ENCODE peak calls at places on chromosomes 13 and 19, in six cellular contexts. F is GM23248, I is PC-3, D is neural progenitor cell, J is HCT116, C is hepatocyte. S is an unnamed sample.

GRCh38 chr19:51139299-51140018 is 2.6 kb upstream of the SIGLEC7 start:
- DNase-seq in F (no peak), I (no peak), D (no peak), J (no peak), C (no peak), S (no peak)

GRCh38 chr13:48750588-48751383 is 97.1 kb downstream of the CYSLTR2 start:
- DNase-seq in F (peak), I (no peak), D (no peak), J (no peak), C (no peak), S (no peak)

GRCh38 chr19:41376998-41377365 is 649 bp downstream of the TMEM91 start:
- DNase-seq in F (peak), I (no peak), D (no peak), J (no peak), C (no peak), S (no peak)

GRCh38 chr13:101298517-101298916 is 117.8 kb downstream of the NALCN start:
- DNase-seq in F (no peak), I (peak), D (no peak), J (no peak), C (no peak), S (no peak)

GRCh38 chr13:70809588-70809987 is 701.3 kb upstream of the KLHL1 start:
- DNase-seq in F (no peak), I (no peak), D (no peak), J (no peak), C (no peak), S (peak)

GRCh38 chr19:47693489-47693888 is 19.7 kb upstream of the EHD2 start:
- DNase-seq in F (no peak), I (no peak), D (no peak), J (no peak), C (no peak), S (no peak)

GRCh38 chr13:45749026-45749759 is 47.1 kb downstream of the CBY2 start:
- DNase-seq in F (no peak), I (no peak), D (peak), J (no peak), C (no peak), S (no peak)

GRCh38 chr19:29264897-29265296 is 51.9 kb upstream of the UQCRFS1 start:
- DNase-seq in F (no peak), I (no peak), D (no peak), J (no peak), C (no peak), S (no peak)

GRCh38 chr19:8367327-8368001 is 3.5 kb downstream of the ANGPTL4 start:
- DNase-seq in F (peak), I (peak), D (peak), J (no peak), C (peak), S (peak)

GRCh38 chr13:32246468-32246867 is 68.7 kb downstream of the ZAR1L start:
- DNase-seq in F (peak), I (peak), D (peak), J (peak), C (peak), S (peak)

GRCh38 chr19:42108527-42109389 is 23.5 kb downstream of the POU2F2 start:
- DNase-seq in F (peak), I (peak), D (peak), J (peak), C (peak), S (peak)

GRCh38 chr13:30731658-30732390 is 3.5 kb upstream of the ALOX5AP start:
- DNase-seq in F (no peak), I (no peak), D (no peak), J (no peak), C (no peak), S (no peak)

GRCh38 chr13:78201411-78201810 is 282.8 kb upstream of the EDNRB start:
- DNase-seq in F (no peak), I (no peak), D (no peak), J (no peak), C (no peak), S (no peak)

GRCh38 chr19:21358768-21359451 is at the start of gene ZNF738:
- DNase-seq in F (peak), I (peak), D (peak), J (peak), C (peak), S (peak)

GRCh38 chr19:6236310-6237291 is 43.2 kb downstream of the MLLT1 start:
- DNase-seq in F (no peak), I (peak), D (no peak), J (no peak), C (no peak), S (peak)

GRCh38 chr13:91592050-91593014 is 193.9 kb downstream of the GPC5 start:
- DNase-seq in F (no peak), I (peak), D (no peak), J (no peak), C (no peak), S (no peak)

GRCh38 chr19:57773488-57773887 is 4.0 kb downstream of the ZNF586 start:
- DNase-seq in F (no peak), I (no peak), D (no peak), J (no peak), C (no peak), S (no peak)

GRCh38 chr19:42233106-42233505 is 9.3 kb downstream of the GSK3A start:
- DNase-seq in F (no peak), I (no peak), D (no peak), J (no peak), C (no peak), S (no peak)

DNA sequence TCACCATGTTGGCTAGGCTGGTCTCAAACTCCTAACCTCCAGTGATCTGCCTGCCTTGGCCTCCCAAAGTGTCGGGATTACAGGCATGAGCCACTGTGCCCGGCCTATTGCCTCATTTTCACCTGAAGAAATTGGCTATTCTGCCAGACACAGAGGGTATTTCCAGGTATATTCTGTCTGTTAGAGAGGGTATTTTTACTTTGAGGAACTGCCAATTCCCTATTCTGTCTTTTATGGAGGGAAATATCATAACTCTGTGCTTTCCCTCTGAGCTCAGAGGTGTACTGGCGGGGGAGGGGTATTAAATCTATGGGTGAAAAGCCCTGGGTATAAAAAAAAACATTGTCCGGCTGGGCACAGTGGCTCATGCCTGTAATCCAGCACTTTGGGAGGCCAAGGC is 24.9 kb downstream of the TSKS start:
- DNase-seq in F (no peak), I (no peak), D (no peak), J (no peak), C (no peak), S (no peak)
- H2AFZ ChIP-seq in F (no peak), I (no peak), D (no peak), J (no peak), C (no peak), S (no peak)

GRCh38 chr13:103557878-103558277 is 491.7 kb upstream of the SLC10A2 start:
- DNase-seq in F (no peak), I (no peak), D (no peak), J (no peak), C (no peak), S (no peak)

DNA sequence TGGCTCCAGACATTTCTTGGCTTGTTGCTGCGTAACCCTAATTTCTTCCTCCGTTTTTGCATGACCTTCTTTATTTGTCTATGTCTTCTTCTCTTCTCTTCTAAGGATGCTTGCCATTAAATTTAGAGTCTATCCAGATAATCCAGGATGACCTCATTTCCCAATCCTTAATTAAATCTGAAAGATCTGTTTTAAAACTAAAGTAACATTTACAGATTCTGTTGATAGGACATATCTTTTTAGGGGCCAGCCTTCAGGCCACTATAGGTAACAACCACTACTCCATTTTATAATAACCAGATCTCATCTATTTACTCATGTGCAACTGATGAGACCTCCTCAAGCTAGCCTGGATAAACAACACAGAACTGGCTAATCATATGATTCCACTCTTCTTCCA is 490.5 kb upstream of the SLC10A2 start:
- DNase-seq in F (no peak), I (no peak), D (no peak), J (no peak), C (no peak), S (no peak)
- TF ChIP-seq EZH2phosphoT487 in F (no peak), I (no peak), D (no peak), J (no peak), C (no peak), S (no peak)

DNA sequence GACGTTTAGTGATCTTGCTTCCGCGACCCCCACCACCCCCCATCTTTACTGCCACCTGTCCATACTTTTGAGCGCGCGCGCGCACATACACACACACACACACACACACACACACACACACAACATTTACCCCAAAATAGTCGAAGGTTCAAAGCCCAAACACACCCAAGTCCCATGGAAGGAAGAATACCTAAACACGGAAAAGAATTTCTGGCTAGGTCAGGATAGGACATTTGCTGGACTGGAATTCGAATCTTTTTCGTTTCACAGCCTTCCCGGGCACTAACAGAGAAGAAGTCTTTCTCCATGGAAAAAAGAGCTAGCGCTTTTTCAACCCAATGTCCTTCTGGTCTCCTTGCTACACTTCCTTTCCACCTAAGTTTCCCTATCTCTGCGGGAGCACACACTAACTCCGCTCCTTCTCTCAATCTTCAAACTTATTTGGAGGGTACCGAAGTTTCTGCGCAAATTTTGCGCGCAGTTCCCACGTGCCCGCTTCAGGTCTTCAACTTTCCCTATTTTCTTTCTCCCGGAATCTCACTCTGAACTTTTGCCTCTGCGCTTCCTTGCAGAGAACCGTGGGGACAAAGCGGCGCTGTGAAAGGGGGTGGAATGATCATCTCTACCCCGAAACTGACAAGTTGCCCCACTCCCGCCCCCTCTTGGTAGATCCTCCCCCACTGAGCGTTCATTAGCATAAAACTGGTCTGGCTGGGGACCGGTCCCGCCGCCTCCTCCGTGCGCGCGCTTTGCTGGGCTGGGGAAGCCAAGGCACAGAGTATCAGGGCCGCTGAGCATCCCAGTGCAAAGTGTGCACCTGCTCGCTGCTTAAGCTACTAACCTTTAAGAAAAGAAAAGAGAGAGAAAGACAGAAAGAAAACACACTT is 2.7 kb downstream of the DACH1 start:
- DNase-seq in F (no peak), I (no peak), D (peak), J (no peak), C (peak), S (peak)
- TF ChIP-seq EZH2 in F (no peak), I (no peak), D (no peak), J (no peak), C (no peak), S (peak)

DNA sequence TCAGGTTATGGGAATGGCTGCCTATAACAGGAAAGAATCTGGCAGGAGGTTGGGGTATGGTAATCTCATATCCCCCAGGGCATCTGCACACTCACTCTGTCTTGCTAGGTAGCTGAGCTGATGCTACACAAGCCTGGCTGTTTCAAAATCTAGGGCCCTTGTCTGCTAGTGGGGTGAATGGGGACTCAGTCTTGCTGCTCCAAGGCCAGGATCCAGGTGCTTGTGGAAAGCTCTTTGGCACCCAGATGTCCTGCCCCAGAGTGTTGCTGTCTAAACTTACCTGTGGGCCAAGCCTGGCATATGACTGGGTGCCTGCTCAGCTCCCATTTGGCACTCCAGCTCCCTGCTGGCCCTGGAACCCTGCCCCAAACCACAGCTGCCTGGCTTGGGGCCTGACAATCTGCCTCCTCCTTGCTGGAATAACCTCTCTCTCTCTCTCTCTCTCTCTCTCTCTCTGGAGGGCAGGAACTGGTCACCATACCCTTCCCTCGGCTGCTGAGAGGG is 158.1 kb upstream of the TSC22D1 start:
- DNase-seq in F (peak), I (peak), D (no peak), J (no peak), C (peak), S (no peak)
- H2AFZ ChIP-seq in F (no peak), I (peak), D (no peak), J (peak), C (no peak), S (no peak)

GRCh38 chr13:58682616-58683015 is 1051.1 kb downstream of the PCDH17 start:
- DNase-seq in F (no peak), I (no peak), D (no peak), J (no peak), C (no peak), S (no peak)

DNA sequence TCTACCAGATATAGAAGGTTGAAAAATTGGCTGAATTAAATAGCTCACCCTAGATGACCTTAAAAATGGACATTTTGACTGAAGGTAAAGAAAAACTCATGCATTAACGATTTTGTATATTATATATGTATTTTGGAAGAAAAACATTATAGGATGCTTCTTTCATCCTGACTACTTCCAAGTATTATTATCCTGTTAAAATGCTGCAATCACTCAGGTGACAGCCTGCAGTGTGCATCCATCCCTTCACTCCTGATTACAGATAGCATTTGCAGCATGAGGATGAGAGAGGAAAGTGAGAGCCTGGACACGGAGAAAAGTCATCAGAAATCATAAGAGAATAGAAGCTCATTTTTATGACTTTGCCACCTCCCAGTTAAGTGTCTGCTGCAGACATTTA is 1055.6 kb downstream of the PCDH17 start:
- DNase-seq in F (no peak), I (no peak), D (no peak), J (no peak), C (no peak), S (no peak)
- TF ChIP-seq EZH2phosphoT487 in F (no peak), I (no peak), D (no peak), J (no peak), C (no peak), S (no peak)

GRCh38 chr13:99894105-99894504 is 77.5 kb downstream of the ZIC5 start:
- DNase-seq in F (no peak), I (no peak), D (no peak), J (no peak), C (no peak), S (no peak)

GRCh38 chr13:99895999-99896695 is 75.4 kb downstream of the ZIC5 start:
- DNase-seq in F (no peak), I (no peak), D (peak), J (no peak), C (no peak), S (peak)

GRCh38 chr13:99895428-99895998 is 76.1 kb downstream of the ZIC5 start:
- DNase-seq in F (peak), I (no peak), D (peak), J (no peak), C (no peak), S (peak)

GRCh38 chr13:99893567-99893966 is 78.0 kb downstream of the ZIC5 start:
- DNase-seq in F (no peak), I (no peak), D (no peak), J (no peak), C (no peak), S (no peak)

GRCh38 chr13:99894835-99895427 is 76.6 kb downstream of the ZIC5 start:
- DNase-seq in F (peak), I (no peak), D (peak), J (no peak), C (no peak), S (peak)
- TF ChIP-seq EZH2 in F (peak), I (no peak), D (no peak), J (no peak), C (no peak), S (peak)

GRCh38 chr19:2455481-2456300 is 1.1 kb downstream of the LMNB2 start:
- DNase-seq in F (peak), I (no peak), D (peak), J (no peak), C (peak), S (no peak)
- H2AFZ ChIP-seq in F (peak), I (peak), D (peak), J (no peak), C (peak), S (no peak)

DNA sequence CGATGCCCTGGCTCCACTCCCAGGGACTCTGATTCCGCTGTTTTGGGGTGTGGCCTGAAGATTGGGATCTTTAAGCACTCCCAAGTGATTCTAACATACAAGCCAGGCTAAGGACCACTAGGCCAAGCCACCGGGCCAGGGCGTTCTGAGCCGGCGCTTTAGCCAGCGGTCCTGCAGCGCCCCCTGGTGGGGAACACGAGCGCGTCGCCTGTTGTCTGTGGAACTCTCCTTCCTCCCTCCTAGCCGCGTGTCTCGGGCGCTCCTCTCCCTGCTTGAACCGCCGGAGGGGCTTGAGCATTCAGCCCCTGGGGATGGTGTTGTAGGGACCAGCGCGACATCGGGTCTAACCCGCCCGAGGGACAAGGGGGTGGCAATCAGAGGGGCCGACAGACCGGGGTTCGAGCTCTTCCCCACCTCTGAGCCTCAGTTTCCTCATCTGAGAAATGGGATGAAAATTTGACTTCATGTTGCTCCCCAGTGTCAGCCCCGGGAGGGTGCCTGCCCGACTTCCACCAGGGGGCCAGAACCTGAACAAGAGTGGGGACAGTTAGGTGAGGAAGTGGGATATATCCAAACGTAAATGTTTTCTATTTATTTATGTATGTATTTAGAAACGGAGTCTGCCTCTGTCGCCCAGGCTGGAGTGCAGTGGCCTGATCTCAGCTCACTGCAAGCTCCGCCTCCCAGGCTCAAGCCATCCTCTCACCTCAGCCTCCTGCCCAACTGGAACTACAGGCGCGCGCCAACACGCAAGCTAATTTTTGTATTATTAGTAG is 18.0 kb upstream of the PNMA8B start:
- DNase-seq in F (peak), I (peak), D (peak), J (peak), C (peak), S (peak)
- TF ChIP-seq EZH2phosphoT487 in F (no peak), I (no peak), D (no peak), J (no peak), C (no peak), S (no peak)